ENCODE peak calls at places on chromosomes 2 and 18, in five cellular contexts. Z, B, V, C and Y are unnamed samples.

GRCh38 chr18:72672364-72673151 is 128.4 kb upstream of the CBLN2 start:
- DNase-seq in Z (no peak), B (no peak), V (peak), C (peak), Y (no peak)

GRCh38 chr2:74566423-74567085 is 12.0 kb downstream of the DOK1 start:
- DNase-seq in Z (no peak), B (no peak), V (peak), C (peak), Y (no peak)

GRCh38 chr2:22536131-22536530 is 848.8 kb upstream of the KLHL29 start:
- DNase-seq in Z (no peak), B (no peak), V (no peak), C (no peak), Y (no peak)

GRCh38 chr2:149021271-149021719 is 17.2 kb upstream of the LYPD6B start:
- DNase-seq in Z (no peak), B (no peak), V (no peak), C (no peak), Y (no peak)

GRCh38 chr2:9897796-9898195 is 53.7 kb upstream of the GRHL1 start:
- DNase-seq in Z (no peak), B (no peak), V (no peak), C (peak), Y (no peak)

GRCh38 chr2:97751752-97752151 is 38.4 kb downstream of the ZAP70 start:
- DNase-seq in Z (no peak), B (no peak), V (peak), C (peak), Y (no peak)

GRCh38 chr18:825891-826585 is 14.0 kb upstream of the YES1 start:
- DNase-seq in Z (no peak), B (no peak), V (no peak), C (no peak), Y (no peak)

GRCh38 chr2:55805662-55806061 is 112.0 kb upstream of the PNPT1 start:
- DNase-seq in Z (no peak), B (no peak), V (no peak), C (no peak), Y (no peak)

GRCh38 chr2:55309441-55309840 is 40.4 kb upstream of the MTIF2 start:
- DNase-seq in Z (no peak), B (no peak), V (peak), C (peak), Y (no peak)

GRCh38 chr2:104164721-104165252 is 689.1 kb upstream of the POU3F3 start:
- DNase-seq in Z (no peak), B (no peak), V (peak), C (no peak), Y (no peak)

GRCh38 chr18:44824884-44825283 is 144.2 kb downstream of the SETBP1 start:
- DNase-seq in Z (no peak), B (no peak), V (no peak), C (no peak), Y (no peak)

GRCh38 chr2:72934683-72935610 is 17.6 kb downstream of the EMX1 start:
- DNase-seq in Z (peak), B (no peak), V (no peak), C (no peak), Y (no peak)

GRCh38 chr18:50871846-50872245 is 7.1 kb upstream of the ME2 start:
- DNase-seq in Z (no peak), B (no peak), V (no peak), C (no peak), Y (no peak)

GRCh38 chr2:197798187-197798586 is 6.2 kb upstream of the PLCL1 start:
- DNase-seq in Z (no peak), B (no peak), V (no peak), C (no peak), Y (no peak)

GRCh38 chr2:7701807-7702206 is 784.6 kb downstream of the RNF144A start:
- DNase-seq in Z (no peak), B (no peak), V (no peak), C (no peak), Y (no peak)

GRCh38 chr2:121205321-121205942 is 79.6 kb downstream of the TFCP2L1 start:
- DNase-seq in Z (no peak), B (no peak), V (peak), C (no peak), Y (no peak)

GRCh38 chr18:39796413-39796812 is 2158.6 kb upstream of the PIK3C3 start:
- DNase-seq in Z (no peak), B (no peak), V (no peak), C (no peak), Y (no peak)

GRCh38 chr2:227783404-227784138 is 30.1 kb upstream of the CCL20 start:
- DNase-seq in Z (no peak), B (no peak), V (no peak), C (no peak), Y (no peak)

GRCh38 chr2:15287447-15288184 is 273.5 kb downstream of the NBAS start:
- DNase-seq in Z (no peak), B (no peak), V (no peak), C (no peak), Y (no peak)

GRCh38 chr18:8034674-8035073 is 467.6 kb downstream of the PTPRM start:
- DNase-seq in Z (no peak), B (no peak), V (no peak), C (no peak), Y (no peak)

GRCh38 chr2:216348909-216349308 is 23.4 kb downstream of the MARCHF4 start:
- DNase-seq in Z (no peak), B (no peak), V (peak), C (peak), Y (no peak)

GRCh38 chr2:101961287-101962242 is 30.2 kb upstream of the IL1R2 start:
- DNase-seq in Z (peak), B (no peak), V (peak), C (peak), Y (no peak)

GRCh38 chr2:196336715-196337617 is 165.6 kb upstream of the STK17B start:
- DNase-seq in Z (no peak), B (no peak), V (peak), C (peak), Y (peak)

GRCh38 chr2:229443141-229443540 is 172.1 kb upstream of the PID1 start:
- DNase-seq in Z (no peak), B (no peak), V (no peak), C (no peak), Y (no peak)

GRCh38 chr2:172496096-172496709 is 59.7 kb upstream of the PDK1 start:
- DNase-seq in Z (no peak), B (no peak), V (no peak), C (no peak), Y (peak)

GRCh38 chr2:88599527-88599926 is 27.7 kb downstream of the EIF2AK3 start:
- DNase-seq in Z (no peak), B (no peak), V (no peak), C (no peak), Y (no peak)

GRCh38 chr2:172324198-172324597 is 103.2 kb upstream of the ITGA6 start:
- DNase-seq in Z (no peak), B (no peak), V (no peak), C (no peak), Y (no peak)

GRCh38 chr2:64331430-64331700 is 122.6 kb upstream of the LGALSL start:
- DNase-seq in Z (no peak), B (no peak), V (no peak), C (no peak), Y (no peak)

GRCh38 chr2:239826376-239826775 is 198.8 kb downstream of the NDUFA10 start:
- DNase-seq in Z (peak), B (no peak), V (no peak), C (no peak), Y (no peak)

GRCh38 chr2:45973426-45973825 is 322.0 kb downstream of the PRKCE start:
- DNase-seq in Z (no peak), B (no peak), V (no peak), C (no peak), Y (no peak)

GRCh38 chr2:126793885-126794613 is 104.6 kb upstream of the TEX51 start:
- DNase-seq in Z (peak), B (no peak), V (no peak), C (no peak), Y (no peak)
- TF ChIP-seq CTCF in Z (no peak), B (no peak), V (no peak), C (no peak), Y (no peak)

DNA sequence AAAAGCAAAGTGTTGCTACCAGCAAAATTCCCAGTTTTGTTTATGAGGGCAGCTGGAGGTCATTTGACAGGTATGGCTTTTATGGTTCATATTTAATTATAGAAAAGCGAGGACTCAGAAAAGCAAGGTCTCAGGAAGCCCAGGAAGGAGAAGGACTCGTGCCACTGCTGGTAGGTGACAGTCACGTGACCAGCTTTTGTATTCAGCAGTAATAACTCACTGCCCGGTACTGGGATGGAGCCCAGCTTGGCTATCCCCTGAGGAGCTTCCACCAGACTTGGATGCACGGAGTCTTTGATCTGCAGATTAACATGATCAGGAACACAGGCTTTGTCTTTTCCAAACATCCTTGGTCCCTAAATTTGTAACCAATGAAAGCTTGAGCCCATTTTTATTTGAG is 251.9 kb upstream of the HNRNPA3 start:
- DNase-seq in Z (no peak), B (no peak), V (no peak), C (no peak), Y (no peak)
- TF ChIP-seq CTCF in Z (no peak), B (no peak), V (no peak), C (no peak), Y (no peak)

DNA sequence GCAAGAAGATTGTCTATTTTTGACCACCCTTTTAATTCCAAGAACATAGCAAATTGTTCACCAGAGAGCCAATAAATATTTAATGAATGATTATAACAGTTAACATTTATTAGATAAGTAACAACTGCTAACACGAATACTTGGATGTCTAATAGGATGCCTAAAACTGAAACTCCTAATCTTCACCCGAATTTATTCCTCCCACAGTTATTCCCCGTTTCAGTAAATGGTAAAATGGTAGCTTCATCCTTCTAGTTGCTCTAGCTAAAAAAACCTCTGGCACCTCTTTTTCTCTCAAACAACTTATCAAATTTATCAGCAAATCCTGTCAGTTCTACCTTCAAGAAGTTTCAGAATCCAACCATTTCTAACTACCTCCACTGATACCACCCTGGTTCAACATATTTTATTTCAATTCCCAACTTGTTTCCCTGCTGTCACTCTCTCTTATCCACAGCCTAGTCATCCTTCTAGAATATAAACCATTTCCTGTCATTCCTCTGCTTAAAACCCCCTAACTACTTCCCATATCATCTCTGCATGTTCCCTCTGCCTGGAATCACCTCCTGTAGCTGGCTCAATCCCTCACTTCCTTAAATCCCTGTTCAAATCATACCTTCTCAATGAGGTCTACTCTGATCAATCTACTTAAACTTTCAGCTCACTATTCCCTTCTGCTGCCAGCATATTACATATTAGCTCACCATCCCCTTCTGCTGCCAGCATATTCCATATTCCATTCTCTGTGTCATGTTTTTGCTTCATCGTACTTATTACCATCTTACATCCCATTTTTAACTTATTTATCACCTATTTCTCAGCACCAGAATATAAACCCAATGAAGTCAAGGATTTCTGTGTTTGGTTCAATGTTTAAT is 93.8 kb downstream of the ROCK2 start:
- DNase-seq in Z (no peak), B (no peak), V (no peak), C (peak), Y (no peak)
- TF ChIP-seq CTCF in Z (no peak), B (no peak), V (no peak), C (no peak), Y (no peak)

DNA sequence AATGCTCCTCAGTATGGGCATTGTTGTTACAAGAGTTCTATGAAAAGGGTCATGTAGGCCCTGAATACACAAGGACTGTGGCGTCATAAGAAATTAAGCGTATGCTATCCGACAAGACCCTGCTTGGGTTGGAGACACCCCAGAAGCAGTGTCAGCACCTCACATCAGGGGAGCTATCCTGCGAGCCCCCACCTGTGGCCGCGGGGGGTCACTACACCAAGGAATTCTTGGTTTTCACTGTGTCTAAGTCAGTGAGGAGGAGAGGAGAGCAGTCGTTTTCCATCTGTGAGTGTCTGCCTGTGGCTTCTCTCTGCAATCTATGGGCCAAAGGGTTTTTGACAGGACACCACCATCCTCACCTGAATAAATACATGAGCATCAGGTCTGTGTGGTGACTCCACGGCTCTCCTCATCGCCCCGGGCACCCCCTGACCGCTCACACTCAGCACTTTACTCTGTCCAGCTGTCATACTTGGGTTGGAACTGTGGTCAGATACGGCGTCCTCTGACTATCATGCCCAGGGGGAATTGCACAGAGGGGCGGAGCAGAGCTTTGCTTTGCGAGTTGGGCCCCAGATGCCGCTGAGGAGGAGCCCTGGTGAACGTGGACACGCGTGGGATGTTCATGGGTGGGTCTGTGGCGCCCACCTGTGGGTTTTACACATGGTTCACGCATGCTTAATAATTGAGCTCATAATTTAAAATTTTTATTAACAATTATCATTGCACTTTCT is 235.5 kb downstream of the MYT1L start:
- DNase-seq in Z (peak), B (no peak), V (no peak), C (no peak), Y (no peak)
- TF ChIP-seq CTCF in Z (no peak), B (no peak), V (no peak), C (no peak), Y (no peak)

GRCh38 chr2:234998404-234999211 is 46.8 kb downstream of the SH3BP4 start:
- DNase-seq in Z (peak), B (no peak), V (no peak), C (no peak), Y (no peak)

GRCh38 chr2:234996041-234996440 is 44.2 kb downstream of the SH3BP4 start:
- DNase-seq in Z (no peak), B (no peak), V (peak), C (no peak), Y (no peak)

GRCh38 chr2:234995332-234996007 is 43.7 kb downstream of the SH3BP4 start:
- DNase-seq in Z (peak), B (no peak), V (no peak), C (no peak), Y (no peak)

GRCh38 chr2:234997389-234997788 is 45.6 kb downstream of the SH3BP4 start:
- DNase-seq in Z (peak), B (no peak), V (no peak), C (no peak), Y (no peak)

GRCh38 chr2:234996467-234997270 is 44.9 kb downstream of the SH3BP4 start:
- DNase-seq in Z (peak), B (no peak), V (peak), C (peak), Y (no peak)
- TF ChIP-seq CTCF in Z (no peak), B (no peak), V (peak), C (no peak), Y (no peak)

DNA sequence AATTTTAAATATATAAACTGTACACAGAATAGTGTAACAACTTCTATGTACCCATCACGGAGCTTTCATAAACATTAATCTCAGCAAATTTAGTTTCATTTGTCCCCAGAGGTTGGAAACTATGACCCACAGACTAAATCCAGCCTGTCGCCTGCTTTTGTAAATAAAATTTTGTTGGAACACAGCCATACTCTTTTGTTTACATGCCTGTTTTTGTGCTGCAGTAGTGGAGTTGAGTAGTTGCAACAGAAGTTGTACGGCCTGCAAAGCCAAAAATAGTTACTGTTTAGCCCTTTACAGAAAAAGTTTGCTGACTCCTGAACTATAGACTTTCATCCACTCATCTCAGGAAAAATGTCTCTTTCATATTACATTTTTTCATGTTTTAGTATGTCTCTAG is 39.8 kb downstream of the RBM45 start:
- DNase-seq in Z (no peak), B (no peak), V (no peak), C (peak), Y (no peak)
- TF ChIP-seq CTCF in Z (no peak), B (no peak), V (no peak), C (no peak), Y (no peak)

DNA sequence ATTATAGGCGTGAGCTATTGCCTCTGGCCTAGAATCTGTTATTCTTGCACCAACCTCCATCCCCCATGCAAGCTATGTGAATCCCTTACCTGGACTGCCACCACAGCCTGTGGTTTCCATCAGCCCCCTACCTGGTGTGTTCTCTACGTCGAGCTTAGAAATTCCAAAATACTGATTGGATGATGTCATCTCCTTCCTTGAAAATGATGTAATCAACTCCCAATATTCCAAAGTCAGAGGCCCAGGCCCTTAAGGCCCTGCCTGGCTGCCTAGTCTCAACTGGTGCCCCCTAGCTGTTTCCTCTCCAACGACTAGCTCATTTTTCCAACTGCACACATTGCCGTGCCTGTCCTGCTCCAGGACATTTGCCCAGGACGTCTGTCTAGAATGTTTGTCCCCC is 41.3 kb upstream of the GBX2 start:
- DNase-seq in Z (no peak), B (no peak), V (no peak), C (peak), Y (no peak)
- TF ChIP-seq CTCF in Z (no peak), B (no peak), V (no peak), C (no peak), Y (no peak)